ENCODE peak calls at places on chromosomes 16 and 17, in eight cellular contexts. Y, B, Z, C, I, P, E and K are unnamed samples.

GRCh38 chr17:48550313-48551205 is 5.7 kb upstream of the HOXB2 start:
- DNase-seq in Y (no peak), B (no peak), Z (no peak), C (no peak), I (no peak), P (no peak), E (no peak), K (no peak)

GRCh38 chr17:78125976-78126894 is 2.3 kb downstream of the TMC6 start:
- DNase-seq in Y (peak), B (no peak), Z (no peak), C (no peak), I (no peak), P (no peak), E (no peak), K (no peak)

GRCh38 chr17:76492989-76493501 is 8.2 kb downstream of the RHBDF2 start:
- DNase-seq in Y (peak), B (peak), Z (peak), C (no peak), I (no peak), P (no peak), E (peak), K (peak)

GRCh38 chr17:44304651-44305050 is 3.8 kb upstream of the RUNDC3A start:
- DNase-seq in Y (no peak), B (no peak), Z (no peak), C (no peak), I (no peak), P (no peak), E (no peak), K (no peak)

GRCh38 chr17:31424944-31425582 is 33.6 kb downstream of the RAB11FIP4 start:
- DNase-seq in Y (no peak), B (no peak), Z (peak), C (peak), I (no peak), P (no peak), E (no peak), K (no peak)

GRCh38 chr17:27762527-27763305 is 37.6 kb downstream of the NOS2 start:
- DNase-seq in Y (no peak), B (no peak), Z (no peak), C (no peak), I (no peak), P (no peak), E (no peak), K (no peak)

GRCh38 chr16:4415538-4416199 is 727 bp downstream of the CORO7 start:
- DNase-seq in Y (peak), B (no peak), Z (peak), C (no peak), I (no peak), P (no peak), E (peak), K (no peak)

GRCh38 chr16:50308237-50308965 is 42.0 kb downstream of the ADCY7 start:
- DNase-seq in Y (no peak), B (no peak), Z (peak), C (no peak), I (no peak), P (no peak), E (peak), K (peak)

GRCh38 chr16:80233097-80233835 is 307.5 kb upstream of the DYNLRB2 start:
- DNase-seq in Y (no peak), B (no peak), Z (no peak), C (no peak), I (no peak), P (no peak), E (no peak), K (no peak)

GRCh38 chr16:64470916-64471315 is 650.9 kb downstream of the CDH11 start:
- DNase-seq in Y (no peak), B (no peak), Z (no peak), C (no peak), I (no peak), P (no peak), E (no peak), K (no peak)

GRCh38 chr16:86062271-86062965 is 163.5 kb downstream of the IRF8 start:
- DNase-seq in Y (no peak), B (no peak), Z (no peak), C (no peak), I (no peak), P (no peak), E (no peak), K (no peak)

GRCh38 chr16:48197294-48197693 is 41.5 kb upstream of the ABCC12 start:
- DNase-seq in Y (no peak), B (no peak), Z (no peak), C (no peak), I (no peak), P (no peak), E (no peak), K (no peak)

GRCh38 chr17:50634915-50635719 is 436 bp downstream of the ABCC3 start:
- DNase-seq in Y (no peak), B (no peak), Z (no peak), C (no peak), I (no peak), P (no peak), E (no peak), K (no peak)

GRCh38 chr16:26391833-26392232 is 674.9 kb upstream of the C16orf82 start:
- DNase-seq in Y (no peak), B (no peak), Z (no peak), C (no peak), I (no peak), P (no peak), E (no peak), K (no peak)

GRCh38 chr17:78781339-78782304 is at the start of gene CYTH1:
- DNase-seq in Y (peak), B (no peak), Z (peak), C (no peak), I (no peak), P (no peak), E (peak), K (no peak)

GRCh38 chr17:75878174-75878998 is at the start of gene TRIM47:
- DNase-seq in Y (peak), B (no peak), Z (peak), C (no peak), I (peak), P (peak), E (peak), K (no peak)

GRCh38 chr17:14304876-14305636 is 4.2 kb downstream of the HS3ST3B1 start:
- DNase-seq in Y (no peak), B (no peak), Z (no peak), C (no peak), I (no peak), P (no peak), E (no peak), K (no peak)

GRCh38 chr17:65925606-65926307 is 266.2 kb downstream of the CEP112 start:
- DNase-seq in Y (no peak), B (no peak), Z (no peak), C (no peak), I (no peak), P (no peak), E (no peak), K (no peak)

GRCh38 chr17:37322106-37322505 is 53.7 kb upstream of the C17orf78 start:
- DNase-seq in Y (no peak), B (no peak), Z (no peak), C (no peak), I (no peak), P (no peak), E (no peak), K (no peak)

GRCh38 chr17:55391764-55392467 is 29.7 kb downstream of the MMD start:
- DNase-seq in Y (no peak), B (no peak), Z (no peak), C (no peak), I (no peak), P (no peak), E (no peak), K (no peak)

GRCh38 chr17:18026408-18026776 is 12.6 kb downstream of the ATPAF2 start:
- DNase-seq in Y (peak), B (peak), Z (no peak), C (no peak), I (no peak), P (no peak), E (no peak), K (no peak)

GRCh38 chr17:50944054-50944901 is 78.1 kb upstream of the TOB1 start:
- DNase-seq in Y (peak), B (peak), Z (peak), C (no peak), I (peak), P (peak), E (peak), K (peak)

GRCh38 chr16:30724641-30725464 is 23.4 kb upstream of the PHKG2 start:
- DNase-seq in Y (peak), B (no peak), Z (no peak), C (no peak), I (no peak), P (no peak), E (no peak), K (no peak)
- TF ChIP-seq POLR2A in Y (no peak), B (no peak), Z (no peak), C (no peak), I (no peak), P (no peak), E (no peak), K (no peak)

DNA sequence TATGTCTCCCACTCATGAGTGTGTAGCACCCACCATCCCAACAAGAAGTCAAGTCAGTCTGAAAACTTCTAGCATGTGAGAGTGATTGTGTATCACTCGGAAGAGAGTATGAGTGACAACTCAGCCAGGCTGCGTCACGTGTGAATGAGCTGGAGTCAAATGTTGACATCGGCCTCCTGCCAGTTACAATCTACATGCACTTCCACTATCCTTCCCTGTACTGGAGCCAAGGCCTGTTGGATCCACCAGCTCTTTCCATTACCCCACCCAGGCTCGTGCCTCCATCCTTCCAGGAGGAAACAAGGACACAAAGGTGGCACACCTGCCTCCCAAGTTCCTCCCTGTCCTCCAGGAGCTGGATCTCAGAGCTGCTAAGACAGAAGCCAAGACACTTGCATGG is 64.5 kb downstream of the ASIC2 start:
- DNase-seq in Y (no peak), B (no peak), Z (no peak), C (no peak), I (no peak), P (no peak), E (no peak), K (no peak)
- TF ChIP-seq POLR2A in Y (no peak), B (no peak), Z (no peak), C (no peak), I (no peak), P (no peak), E (no peak), K (no peak)

GRCh38 chr17:68019675-68020450 is 15.7 kb upstream of the KPNA2 start:
- DNase-seq in Y (peak), B (peak), Z (peak), C (peak), I (peak), P (peak), E (peak), K (peak)
- TF ChIP-seq POLR2A in Y (no peak), B (peak), Z (no peak), C (peak), I (peak), P (no peak), E (no peak), K (peak)

GRCh38 chr16:68074850-68075249 is 10.3 kb upstream of the NFATC3 start:
- DNase-seq in Y (peak), B (no peak), Z (peak), C (no peak), I (no peak), P (no peak), E (no peak), K (peak)
- TF ChIP-seq POLR2A in Y (no peak), B (no peak), Z (no peak), C (no peak), I (no peak), P (no peak), E (no peak), K (no peak)

GRCh38 chr17:40707720-40708119 is 4.2 kb upstream of the KRT24 start:
- DNase-seq in Y (no peak), B (peak), Z (no peak), C (no peak), I (peak), P (no peak), E (peak), K (no peak)
- TF ChIP-seq POLR2A in Y (no peak), B (no peak), Z (no peak), C (no peak), I (no peak), P (no peak), E (no peak), K (no peak)

DNA sequence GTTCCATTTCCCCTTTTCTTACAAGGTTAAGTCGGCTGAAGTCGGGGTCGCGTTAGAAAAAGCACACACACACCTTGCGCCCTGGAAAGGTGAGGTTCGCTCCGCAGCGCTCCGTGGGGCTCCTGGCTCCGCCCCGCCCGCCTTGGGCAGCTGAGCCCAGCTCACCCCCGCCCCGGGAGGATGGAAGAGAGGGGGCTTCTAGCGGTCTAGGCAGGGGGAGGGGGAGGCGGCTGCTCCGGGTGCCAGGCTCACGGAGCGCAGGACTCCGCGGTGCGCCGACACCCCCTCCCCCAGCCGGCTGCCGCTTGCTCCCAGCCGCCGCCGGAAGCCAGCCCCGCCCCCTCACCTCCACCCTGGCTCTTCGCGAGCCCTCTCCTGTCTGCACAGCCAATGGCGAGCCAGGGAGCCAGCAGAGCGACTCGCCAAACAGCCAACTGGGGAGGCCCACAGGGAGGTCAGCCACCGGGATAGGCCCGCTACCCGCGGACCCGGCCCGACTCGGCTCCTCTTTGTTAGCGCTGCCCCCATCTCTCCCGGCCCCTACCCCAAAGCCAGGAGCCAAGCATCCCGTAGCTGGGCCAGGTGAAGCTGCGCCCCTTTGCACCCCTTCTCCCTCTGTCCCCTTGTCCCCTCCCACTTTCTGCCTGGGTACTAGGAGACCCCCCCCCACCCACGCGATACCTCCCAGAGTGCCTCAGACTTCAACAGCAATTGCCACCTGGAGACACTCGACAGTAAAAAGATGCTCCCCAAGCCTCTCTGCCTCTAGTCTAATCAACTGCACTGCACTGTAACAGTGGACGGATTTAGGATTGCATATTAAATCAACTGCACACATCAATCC is 30.2 kb downstream of the FAM222B start:
- DNase-seq in Y (peak), B (peak), Z (peak), C (peak), I (peak), P (peak), E (peak), K (peak)
- TF ChIP-seq POLR2A in Y (no peak), B (peak), Z (no peak), C (peak), I (no peak), P (no peak), E (no peak), K (peak)

DNA sequence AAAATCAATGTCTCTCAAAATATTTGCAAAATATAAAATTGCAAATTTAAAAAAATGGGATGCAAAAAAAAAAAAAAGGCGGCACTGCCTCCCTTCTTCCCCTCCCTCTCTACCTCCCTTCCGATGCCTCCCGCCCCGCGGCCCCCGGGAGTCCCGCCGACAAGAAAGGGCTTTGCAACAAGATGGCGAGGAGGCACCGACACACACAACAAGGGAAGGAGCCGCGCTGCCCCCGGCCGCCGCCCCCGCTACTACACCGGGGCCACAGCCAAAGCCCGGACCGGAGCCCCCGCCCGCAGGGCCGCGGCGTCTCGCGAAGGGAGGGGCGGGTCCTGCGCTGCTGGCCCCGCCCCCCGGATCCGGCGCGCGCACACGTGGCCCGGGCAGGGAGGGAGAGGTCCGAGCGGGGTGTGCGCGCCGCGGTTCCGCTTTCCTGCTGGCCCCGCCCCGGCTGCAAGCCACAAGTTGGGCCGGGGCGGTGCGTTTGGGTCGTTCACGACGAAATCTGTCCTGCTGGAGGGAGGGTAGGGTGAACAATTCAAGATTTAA is at the start of gene MNT:
- DNase-seq in Y (peak), B (peak), Z (peak), C (peak), I (peak), P (peak), E (peak), K (peak)
- TF ChIP-seq POLR2A in Y (no peak), B (peak), Z (peak), C (peak), I (peak), P (no peak), E (no peak), K (peak)

GRCh38 chr17:82077617-82078358 is 12.2 kb upstream of the DUS1L start:
- DNase-seq in Y (no peak), B (no peak), Z (no peak), C (no peak), I (peak), P (peak), E (no peak), K (no peak)
- TF ChIP-seq POLR2A in Y (no peak), B (no peak), Z (no peak), C (no peak), I (no peak), P (no peak), E (no peak), K (no peak)